ENCODE peak calls at places on chromosome 12, in seven cellular contexts. One of them, this sample, is unnamed. For H3K4me1, the result is how much of the 10 kb centered on the place peaks cover.

GRCh38 chr12:101609198-101609597 is 14.4 kb downstream of the MYBPC1 start:
- DNase-seq in pancreas: no peak
- DNase-seq in prostate gland: no peak
- DNase-seq in ovary: no peak
- DNase-seq in OCI-LY7: no peak
- DNase-seq in endodermal cell: no peak
- DNase-seq in tibial nerve: no peak
- DNase-seq in this sample: no peak

GRCh38 chr12:109147954-109148353 is 31.6 kb downstream of the ACACB start:
- DNase-seq in pancreas: no peak
- DNase-seq in prostate gland: no peak
- DNase-seq in ovary: peak
- DNase-seq in OCI-LY7: no peak
- DNase-seq in endodermal cell: no peak
- DNase-seq in tibial nerve: peak
- DNase-seq in this sample: no peak

GRCh38 chr12:66188584-66189475 is at the start of gene IRAK3:
- DNase-seq in pancreas: peak
- DNase-seq in prostate gland: peak
- DNase-seq in ovary: peak
- DNase-seq in OCI-LY7: no peak
- DNase-seq in endodermal cell: peak
- DNase-seq in tibial nerve: peak
- DNase-seq in this sample: peak

GRCh38 chr12:57047981-57048380 is 1.9 kb downstream of the MYO1A start:
- DNase-seq in pancreas: no peak
- DNase-seq in prostate gland: no peak
- DNase-seq in ovary: no peak
- DNase-seq in OCI-LY7: no peak
- DNase-seq in endodermal cell: no peak
- DNase-seq in tibial nerve: no peak
- DNase-seq in this sample: no peak

GRCh38 chr12:22543246-22544037 is 900 bp downstream of the C2CD5 start:
- DNase-seq in pancreas: peak
- DNase-seq in prostate gland: peak
- DNase-seq in ovary: peak
- DNase-seq in OCI-LY7: peak
- DNase-seq in endodermal cell: no peak
- DNase-seq in tibial nerve: peak
- DNase-seq in this sample: peak

GRCh38 chr12:26723379-26724308 is 109.3 kb downstream of the ITPR2 start:
- DNase-seq in pancreas: no peak
- DNase-seq in prostate gland: peak
- DNase-seq in ovary: peak
- DNase-seq in OCI-LY7: no peak
- DNase-seq in endodermal cell: no peak
- DNase-seq in tibial nerve: no peak
- DNase-seq in this sample: no peak

GRCh38 chr12:109734219-109735000 is 20.8 kb downstream of the FAM222A start:
- DNase-seq in pancreas: peak
- DNase-seq in prostate gland: no peak
- DNase-seq in ovary: peak
- DNase-seq in OCI-LY7: no peak
- DNase-seq in endodermal cell: peak
- DNase-seq in tibial nerve: no peak
- DNase-seq in this sample: no peak

GRCh38 chr12:25051583-25052190 is 102.8 kb upstream of the BCAT1 start:
- DNase-seq in pancreas: no peak
- DNase-seq in prostate gland: no peak
- DNase-seq in ovary: no peak
- DNase-seq in OCI-LY7: peak
- DNase-seq in endodermal cell: no peak
- DNase-seq in tibial nerve: no peak
- DNase-seq in this sample: peak

GRCh38 chr12:124390442-124391116 is 95.7 kb downstream of the RFLNA start:
- DNase-seq in pancreas: no peak
- DNase-seq in prostate gland: no peak
- DNase-seq in ovary: no peak
- DNase-seq in OCI-LY7: peak
- DNase-seq in endodermal cell: no peak
- DNase-seq in tibial nerve: no peak
- DNase-seq in this sample: no peak

GRCh38 chr12:123388218-123388947 is 4.5 kb downstream of the KMT5A start:
- DNase-seq in pancreas: peak
- DNase-seq in prostate gland: peak
- DNase-seq in ovary: peak
- DNase-seq in OCI-LY7: peak
- DNase-seq in endodermal cell: peak
- DNase-seq in tibial nerve: peak
- DNase-seq in this sample: peak

GRCh38 chr12:121217761-121218160 is 7.8 kb downstream of the P2RX4 start:
- DNase-seq in pancreas: peak
- DNase-seq in prostate gland: no peak
- DNase-seq in ovary: no peak
- DNase-seq in OCI-LY7: no peak
- DNase-seq in endodermal cell: no peak
- DNase-seq in tibial nerve: no peak
- DNase-seq in this sample: no peak

GRCh38 chr12:68042212-68042699 is 53.0 kb downstream of the IFNG-AS1 start:
- DNase-seq in pancreas: no peak
- DNase-seq in prostate gland: no peak
- DNase-seq in ovary: no peak
- DNase-seq in OCI-LY7: peak
- DNase-seq in endodermal cell: peak
- DNase-seq in tibial nerve: no peak
- DNase-seq in this sample: no peak

GRCh38 chr12:77814361-77814760 is 16.3 kb upstream of the NAV3 start:
- DNase-seq in pancreas: no peak
- DNase-seq in prostate gland: no peak
- DNase-seq in ovary: no peak
- DNase-seq in OCI-LY7: no peak
- DNase-seq in endodermal cell: no peak
- DNase-seq in tibial nerve: no peak
- DNase-seq in this sample: no peak

GRCh38 chr12:15180325-15180724 is 40.9 kb downstream of the RERG start:
- DNase-seq in pancreas: no peak
- DNase-seq in prostate gland: no peak
- DNase-seq in ovary: no peak
- DNase-seq in OCI-LY7: no peak
- DNase-seq in endodermal cell: no peak
- DNase-seq in tibial nerve: no peak
- DNase-seq in this sample: no peak

GRCh38 chr12:52274521-52274920 is at the start of gene KRT86:
- DNase-seq in pancreas: peak
- DNase-seq in prostate gland: no peak
- DNase-seq in ovary: no peak
- DNase-seq in OCI-LY7: no peak
- DNase-seq in endodermal cell: no peak
- DNase-seq in tibial nerve: no peak
- DNase-seq in this sample: no peak

GRCh38 chr12:106774808-106775524 is 484 bp downstream of the RIC8B start:
- DNase-seq in pancreas: no peak
- DNase-seq in prostate gland: no peak
- DNase-seq in ovary: no peak
- DNase-seq in OCI-LY7: no peak
- DNase-seq in endodermal cell: no peak
- DNase-seq in tibial nerve: no peak
- DNase-seq in this sample: no peak

GRCh38 chr12:122974274-122974891 is 661 bp upstream of the OGFOD2 start:
- DNase-seq in pancreas: peak
- DNase-seq in prostate gland: peak
- DNase-seq in ovary: peak
- DNase-seq in OCI-LY7: peak
- DNase-seq in endodermal cell: peak
- DNase-seq in tibial nerve: peak
- DNase-seq in this sample: peak

GRCh38 chr12:7542813-7543212 is 39.2 kb upstream of the CD163 start:
- DNase-seq in pancreas: no peak
- DNase-seq in prostate gland: no peak
- DNase-seq in ovary: no peak
- DNase-seq in OCI-LY7: no peak
- DNase-seq in endodermal cell: no peak
- DNase-seq in tibial nerve: peak
- DNase-seq in this sample: no peak

GRCh38 chr12:46874642-46875041 is 48.8 kb upstream of the SLC38A4 start:
- DNase-seq in pancreas: no peak
- DNase-seq in prostate gland: no peak
- DNase-seq in ovary: no peak
- DNase-seq in OCI-LY7: no peak
- DNase-seq in endodermal cell: no peak
- DNase-seq in tibial nerve: no peak
- DNase-seq in this sample: no peak

DNA sequence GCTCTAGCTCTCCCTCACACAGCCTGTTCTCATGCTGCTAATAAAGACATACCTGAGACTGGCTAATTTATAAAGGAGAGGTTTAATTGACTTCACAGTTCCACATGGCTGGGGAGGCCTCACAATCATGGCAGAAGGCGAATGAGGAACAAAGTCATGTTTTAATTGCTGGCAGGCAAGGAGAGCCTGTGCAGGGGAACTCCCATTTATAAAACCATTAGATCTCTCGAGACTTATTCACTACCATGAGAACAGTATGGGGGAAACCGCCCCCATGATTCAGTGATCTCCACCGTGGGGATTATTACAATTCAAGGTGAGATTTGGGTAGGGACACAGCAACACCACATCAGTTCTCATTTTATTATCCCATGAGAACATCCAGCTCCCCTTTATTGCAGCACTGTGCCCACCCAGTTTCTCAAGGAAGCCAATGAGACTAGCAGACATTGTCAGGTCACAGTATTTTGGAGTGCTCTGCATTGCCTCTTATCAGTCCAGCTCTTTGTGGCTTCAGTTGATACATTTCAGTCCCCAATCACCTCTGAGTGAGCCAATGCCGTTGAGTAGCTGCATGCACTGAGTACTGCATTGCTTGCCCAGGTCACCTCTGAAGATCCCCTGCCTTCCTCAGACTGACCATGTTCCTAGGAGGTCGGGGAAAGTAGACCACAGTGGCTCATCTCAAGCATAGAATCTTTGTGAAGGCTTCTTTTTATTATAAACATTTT is 131.2 kb downstream of the CRADD start:
- DNase-seq in pancreas: no peak
- DNase-seq in prostate gland: no peak
- DNase-seq in ovary: no peak
- DNase-seq in OCI-LY7: no peak
- DNase-seq in endodermal cell: no peak
- DNase-seq in tibial nerve: no peak
- DNase-seq in this sample: no peak
- H3K4me1 ChIP-seq in pancreas: under half
- H3K4me1 ChIP-seq in prostate gland: under half
- H3K4me1 ChIP-seq in ovary: under half
- H3K4me1 ChIP-seq in OCI-LY7: under half
- H3K4me1 ChIP-seq in endodermal cell: under half
- H3K4me1 ChIP-seq in tibial nerve: under half
- H3K4me1 ChIP-seq in this sample: under half

DNA sequence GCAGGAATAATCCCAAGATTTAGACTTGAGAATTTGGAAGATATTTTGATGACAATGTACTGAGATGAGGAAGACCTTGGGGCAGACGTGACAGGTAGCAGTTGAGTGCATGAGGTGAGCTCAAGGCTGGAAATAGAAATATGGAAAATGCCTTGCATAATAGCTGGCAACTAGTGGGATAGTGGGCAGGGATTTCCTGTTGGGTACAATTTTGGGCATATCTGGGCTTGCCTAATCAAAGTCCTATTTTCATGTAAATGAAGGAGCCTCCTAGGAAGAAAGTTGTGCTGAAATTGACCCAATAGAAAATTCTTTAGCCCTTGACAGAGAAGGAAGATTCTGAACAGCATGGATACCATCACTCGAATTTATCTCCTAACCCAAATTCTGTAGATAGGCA is 6.4 kb upstream of the GLIPR1 start:
- DNase-seq in pancreas: no peak
- DNase-seq in prostate gland: no peak
- DNase-seq in ovary: no peak
- DNase-seq in OCI-LY7: no peak
- DNase-seq in endodermal cell: no peak
- DNase-seq in tibial nerve: no peak
- DNase-seq in this sample: no peak
- H3K27ac ChIP-seq in pancreas: no peak
- H3K27ac ChIP-seq in prostate gland: no peak
- H3K27ac ChIP-seq in ovary: no peak
- H3K27ac ChIP-seq in OCI-LY7: no peak
- H3K27ac ChIP-seq in endodermal cell: no peak
- H3K27ac ChIP-seq in tibial nerve: no peak
- H3K27ac ChIP-seq in this sample: no peak

GRCh38 chr12:62891805-62892549 is 43.0 kb downstream of the PPM1H start:
- DNase-seq in pancreas: no peak
- DNase-seq in prostate gland: no peak
- DNase-seq in ovary: no peak
- DNase-seq in OCI-LY7: no peak
- DNase-seq in endodermal cell: no peak
- DNase-seq in tibial nerve: no peak
- DNase-seq in this sample: no peak
- H3K4me3 ChIP-seq in pancreas: no peak
- H3K4me3 ChIP-seq in prostate gland: no peak
- H3K4me3 ChIP-seq in ovary: no peak
- H3K4me3 ChIP-seq in OCI-LY7: no peak
- H3K4me3 ChIP-seq in endodermal cell: no peak
- H3K4me3 ChIP-seq in tibial nerve: no peak
- H3K4me3 ChIP-seq in this sample: no peak

DNA sequence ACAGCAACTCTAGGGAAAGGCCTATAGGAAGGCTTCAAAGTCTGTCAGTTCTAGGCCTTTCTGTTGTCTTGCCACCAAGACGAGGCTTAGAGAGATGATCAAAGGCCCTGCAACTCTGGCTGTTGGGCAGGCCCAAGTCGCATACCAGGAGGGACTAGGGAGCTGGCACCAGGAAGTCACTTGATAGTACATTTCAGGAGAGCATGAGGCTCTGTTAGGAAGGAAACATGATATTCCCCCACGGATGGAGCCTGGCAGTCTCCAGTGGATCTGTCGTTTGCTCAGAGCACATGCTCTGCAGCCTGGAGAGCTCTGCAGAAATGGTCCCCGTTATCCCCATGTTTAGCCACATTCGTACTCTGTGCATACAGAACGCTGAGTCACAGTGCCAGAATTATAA is 243.7 kb upstream of the FKBP4 start:
- DNase-seq in pancreas: no peak
- DNase-seq in prostate gland: no peak
- DNase-seq in ovary: no peak
- DNase-seq in OCI-LY7: no peak
- DNase-seq in endodermal cell: no peak
- DNase-seq in tibial nerve: no peak
- DNase-seq in this sample: no peak
- H3K4me1 ChIP-seq in pancreas: under half
- H3K4me1 ChIP-seq in prostate gland: under half
- H3K4me1 ChIP-seq in ovary: under half
- H3K4me1 ChIP-seq in OCI-LY7: under half
- H3K4me1 ChIP-seq in endodermal cell: under half
- H3K4me1 ChIP-seq in tibial nerve: under half
- H3K4me1 ChIP-seq in this sample: under half

This sample was measured in CD8-positive, alpha-beta memory T cell.